ENCODE peak calls at places on chromosomes 1 and 21, in six cellular contexts. T is lower leg skin, Y is bronchial epithelial cell, M is prostate gland, X is heart left ventricle, L is astrocyte. K is an unnamed sample.

GRCh38 chr21:45507523-45507875 is 34.7 kb downstream of the SLC19A1 start:
- DNase-seq in T (no peak), Y (no peak), M (no peak), X (no peak), L (no peak), K (no peak)

GRCh38 chr1:17304155-17304826 is 3.7 kb upstream of the PADI4 start:
- DNase-seq in T (no peak), Y (peak; percentile 75), M (no peak), X (no peak), L (no peak), K (no peak)

GRCh38 chr1:36118396-36118795 is 6.6 kb downstream of the COL8A2 start:
- DNase-seq in T (no peak), Y (no peak), M (no peak), X (no peak), L (no peak), K (no peak)

GRCh38 chr1:110280804-110281203 is 58.4 kb upstream of the RBM15 start:
- DNase-seq in T (no peak), Y (no peak), M (no peak), X (no peak), L (no peak), K (no peak)

GRCh38 chr1:8423134-8423701 is 105.3 kb downstream of the SLC45A1 start:
- DNase-seq in T (no peak), Y (peak; percentile 21), M (no peak), X (peak; percentile 74), L (no peak), K (peak; percentile 42)

GRCh38 chr1:9874959-9875635 is 35.0 kb downstream of the CTNNBIP1 start:
- DNase-seq in T (peak; percentile 55), Y (peak; percentile 52), M (peak; percentile 56), X (peak; percentile 81), L (peak; percentile 25), K (peak; percentile 70)

GRCh38 chr21:35206141-35207125 is 157.3 kb upstream of the RUNX1 start:
- DNase-seq in T (no peak), Y (peak; percentile 52), M (peak; percentile 16), X (no peak), L (no peak), K (no peak)

GRCh38 chr1:244836135-244836521 is 670 bp downstream of the COX20 start:
- DNase-seq in T (no peak), Y (no peak), M (no peak), X (no peak), L (peak; percentile 45), K (no peak)

GRCh38 chr1:36161656-36162531 is 5.9 kb downstream of the MAP7D1 start:
- DNase-seq in T (no peak), Y (peak; percentile 98), M (peak; percentile 73), X (peak; percentile 59), L (peak; percentile 43), K (no peak)

GRCh38 chr1:108016451-108016920 is 51.5 kb upstream of the VAV3 start:
- DNase-seq in T (no peak), Y (peak; percentile 74), M (no peak), X (no peak), L (peak; percentile 97), K (no peak)

GRCh38 chr1:70353641-70354331 is 736 bp downstream of the ANKRD13C start:
- DNase-seq in T (peak; percentile 31), Y (peak; percentile 29), M (no peak), X (peak; percentile 70), L (peak; percentile 90), K (peak; percentile 50)

GRCh38 chr1:93565496-93566221 is 116.0 kb downstream of the BCAR3 start:
- DNase-seq in T (no peak), Y (no peak), M (no peak), X (no peak), L (peak; percentile 89), K (no peak)

GRCh38 chr1:206982216-206982615 is 12.0 kb upstream of the FCAMR start:
- DNase-seq in T (no peak), Y (no peak), M (peak; percentile 60), X (no peak), L (no peak), K (peak; percentile 77)

GRCh38 chr1:180027949-180028445 is 73.4 kb downstream of the CEP350 start:
- DNase-seq in T (no peak), Y (peak; percentile 59), M (no peak), X (no peak), L (peak; percentile 78), K (no peak)

GRCh38 chr1:180029524-180030130 is 75.0 kb downstream of the CEP350 start:
- DNase-seq in T (no peak), Y (no peak), M (no peak), X (no peak), L (no peak), K (no peak)

GRCh38 chr1:180033387-180033786 is 78.8 kb downstream of the CEP350 start:
- DNase-seq in T (no peak), Y (no peak), M (no peak), X (no peak), L (no peak), K (no peak)

GRCh38 chr1:180026556-180026955 is 71.9 kb downstream of the CEP350 start:
- DNase-seq in T (no peak), Y (peak; percentile 21), M (no peak), X (no peak), L (peak; percentile 38), K (no peak)

GRCh38 chr1:180028864-180029263 is 74.3 kb downstream of the CEP350 start:
- DNase-seq in T (no peak), Y (no peak), M (no peak), X (no peak), L (no peak), K (no peak)
- TF ChIP-seq CTCF in T (no peak), Y (no peak), M (peak; percentile 32), X (peak; percentile 15), L (no peak), K (no peak)

GRCh38 chr1:119372493-119373086 is 4.0 kb downstream of the HAO2 start:
- DNase-seq in T (no peak), Y (peak; percentile 72), M (peak; percentile 75), X (no peak), L (no peak), K (peak; percentile 21)
- TF ChIP-seq CTCF in T (no peak), Y (peak; percentile 26), M (peak; percentile 49), X (no peak), L (no peak), K (no peak)

DNA sequence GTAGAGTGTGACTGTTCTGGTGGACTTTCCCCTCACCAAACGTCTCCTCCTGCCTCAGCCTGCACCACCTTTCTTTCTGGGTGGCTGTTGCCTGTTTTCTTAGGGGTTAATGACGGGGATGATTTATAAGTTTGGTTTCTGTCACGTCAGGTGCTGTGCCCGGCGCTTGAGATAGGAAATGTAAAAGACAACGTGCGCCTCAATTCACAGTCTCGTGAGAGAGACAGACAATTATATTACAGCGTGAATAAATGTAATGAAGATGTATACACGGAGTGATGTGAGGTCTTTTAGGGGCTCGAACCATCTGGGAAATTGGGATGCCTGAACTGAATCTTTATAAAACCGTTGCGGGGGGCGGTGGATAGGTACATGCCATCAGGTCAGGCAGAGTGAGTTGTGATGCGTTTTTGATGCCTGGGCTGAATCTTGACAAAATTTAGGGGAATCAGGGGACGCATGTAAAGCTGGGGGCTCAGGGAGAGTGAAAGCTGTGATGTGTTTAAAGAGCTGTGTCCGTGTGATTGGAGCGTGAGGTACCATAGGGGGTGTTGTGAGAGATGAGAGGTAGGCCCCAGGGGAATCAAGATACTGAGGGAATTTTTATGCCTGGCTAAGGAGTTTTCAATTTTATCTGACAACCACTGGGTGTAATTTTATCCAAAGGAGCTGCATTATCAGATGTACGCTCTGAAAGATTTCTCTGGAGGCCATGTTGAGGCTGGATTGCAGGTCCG is 817 bp downstream of the TIPRL start:
- DNase-seq in T (peak; percentile 19), Y (peak; percentile 5), M (no peak), X (no peak), L (peak; percentile 9), K (no peak)
- TF ChIP-seq CTCF in T (no peak), Y (no peak), M (no peak), X (no peak), L (no peak), K (no peak)

DNA sequence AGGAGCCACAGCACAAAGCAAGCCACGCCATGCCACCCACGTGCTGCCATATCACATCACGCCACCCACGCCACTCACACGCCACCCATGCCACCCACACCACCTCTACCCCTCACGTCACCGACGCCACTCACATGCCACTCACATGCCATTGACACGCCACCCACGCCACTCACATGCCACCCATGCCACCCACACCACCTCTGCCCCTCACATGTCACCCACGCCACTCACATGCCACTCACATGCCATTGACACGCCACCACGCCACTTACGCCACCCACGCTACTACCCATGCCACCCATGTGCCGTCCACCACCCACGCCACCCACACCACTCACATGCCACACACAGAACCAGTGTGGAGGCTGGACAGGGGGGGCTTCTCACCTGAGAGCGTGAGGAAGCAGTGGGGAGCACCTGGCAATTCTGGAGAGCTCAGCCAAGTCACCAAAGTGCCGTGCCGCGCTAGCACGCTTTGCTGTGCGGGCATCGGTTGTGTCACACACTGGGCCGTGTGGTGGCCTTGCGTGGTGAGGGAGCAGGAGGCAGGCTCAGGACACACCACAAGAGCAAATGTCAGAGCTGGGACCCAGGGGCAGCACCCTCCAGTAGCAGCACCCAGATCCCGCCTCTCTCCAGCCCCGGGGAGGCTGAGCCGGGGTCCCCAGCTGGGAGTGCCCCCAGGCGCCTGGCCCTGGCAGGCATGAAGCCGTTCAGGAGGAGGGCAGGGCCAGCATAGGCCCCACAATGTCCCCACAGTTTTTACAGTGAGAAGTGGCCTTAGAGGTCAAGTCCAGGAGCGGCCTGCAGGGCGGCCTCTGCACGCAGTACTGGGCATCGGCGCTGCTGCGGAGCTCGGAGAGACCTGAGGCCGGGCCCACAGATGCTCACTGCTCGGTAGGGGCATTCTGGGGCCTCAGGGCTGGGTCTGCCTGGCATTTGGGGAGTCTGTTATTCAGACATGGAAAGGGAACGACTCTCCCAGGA is 70.0 kb downstream of the AGPAT3 start:
- DNase-seq in T (no peak), Y (no peak), M (no peak), X (peak; percentile 46), L (no peak), K (no peak)
- TF ChIP-seq CTCF in T (no peak), Y (no peak), M (no peak), X (no peak), L (no peak), K (no peak)

GRCh38 chr1:115544131-115544530 is 97.6 kb upstream of the VANGL1 start:
- DNase-seq in T (no peak), Y (no peak), M (no peak), X (no peak), L (peak; percentile 58), K (no peak)

GRCh38 chr1:115545096-115545720 is 96.6 kb upstream of the VANGL1 start:
- DNase-seq in T (no peak), Y (no peak), M (no peak), X (no peak), L (no peak), K (no peak)

GRCh38 chr1:115539736-115540135 is 102.0 kb upstream of the VANGL1 start:
- DNase-seq in T (no peak), Y (no peak), M (no peak), X (no peak), L (peak; percentile 69), K (no peak)

GRCh38 chr1:115545791-115546733 is 95.7 kb upstream of the VANGL1 start:
- DNase-seq in T (peak; percentile 22), Y (peak; percentile 97), M (peak; percentile 30), X (no peak), L (peak; percentile 97), K (peak; percentile 60)

GRCh38 chr1:115543247-115543646 is 98.5 kb upstream of the VANGL1 start:
- DNase-seq in T (no peak), Y (no peak), M (no peak), X (no peak), L (no peak), K (no peak)
- TF ChIP-seq CTCF in T (no peak), Y (no peak), M (no peak), X (no peak), L (no peak), K (no peak)

GRCh38 chr1:50604580-50604979 is 181.3 kb upstream of the DMRTA2 start:
- DNase-seq in T (no peak), Y (no peak), M (no peak), X (no peak), L (no peak), K (no peak)
- TF ChIP-seq CTCF in T (no peak), Y (peak; percentile 14), M (no peak), X (no peak), L (no peak), K (no peak)

K was measured in thyroid gland.